ENCODE peak calls at places on chromosomes 11 and 22, in four cellular contexts. W is K562, J is GM12878, U is HepG2. O is an unnamed sample.
A peak's percentile ranks its signal among the peaks of the same experiment; 100 is the strongest.

GRCh38 chr11:19428206-19429001 is 187.7 kb upstream of the E2F8 start:
- DNase-seq in W (no peak), J (no peak), U (no peak), O (peak; percentile 35)

GRCh38 chr11:73143126-73143838 is 1.2 kb upstream of the FCHSD2 start:
- DNase-seq in W (peak; percentile 52), J (no peak), U (peak; percentile 67), O (no peak)

GRCh38 chr11:22192289-22192641 is 620 bp upstream of the ANO5 start:
- DNase-seq in W (peak; percentile 21), J (no peak), U (peak; percentile 12), O (peak; percentile 84)

GRCh38 chr11:128757886-128758612 is 64.2 kb downstream of the FLI1 start:
- DNase-seq in W (no peak), J (peak; percentile 84), U (no peak), O (no peak)

GRCh38 chr11:80503990-80504389 is 1063.2 kb upstream of the TENM4 start:
- DNase-seq in W (no peak), J (no peak), U (no peak), O (no peak)

GRCh38 chr22:46175631-46176030 is 25.3 kb downstream of the PPARA start:
- DNase-seq in W (no peak), J (no peak), U (no peak), O (no peak)

GRCh38 chr11:8596504-8597046 is 2.5 kb upstream of the STK33 start:
- DNase-seq in W (no peak), J (no peak), U (no peak), O (no peak)

GRCh38 chr11:61004037-61004641 is 32.7 kb downstream of the CD6 start:
- DNase-seq in W (no peak), J (no peak), U (no peak), O (no peak)

GRCh38 chr11:58629857-58630256 is 7.4 kb downstream of the CNTF start:
- DNase-seq in W (peak; percentile 22), J (no peak), U (peak; percentile 60), O (peak; percentile 86)

GRCh38 chr11:130560000-130560852 is 111.8 kb downstream of the ADAMTS15 start:
- DNase-seq in W (no peak), J (no peak), U (no peak), O (no peak)

GRCh38 chr11:67054851-67055523 is 1.7 kb upstream of the RHOD start:
- DNase-seq in W (peak; percentile 86), J (no peak), U (peak; percentile 94), O (no peak)

GRCh38 chr22:38088723-38089473 is 4.9 kb upstream of the SLC16A8 start:
- DNase-seq in W (peak; percentile 49), J (no peak), U (no peak), O (peak; percentile 54)

GRCh38 chr11:63766501-63767270 is 1.9 kb downstream of the ZFTA start:
- DNase-seq in W (peak; percentile 36), J (no peak), U (peak; percentile 47), O (no peak)

GRCh38 chr11:859394-860131 is 16.9 kb downstream of the TSPAN4 start:
- DNase-seq in W (peak; percentile 55), J (no peak), U (no peak), O (no peak)

GRCh38 chr22:46293591-46294260 is 2.9 kb upstream of the GTSE1 start:
- DNase-seq in W (no peak), J (no peak), U (no peak), O (no peak)

GRCh38 chr11:64594159-64594939 is 3.3 kb downstream of the SLC22A12 start:
- DNase-seq in W (no peak), J (no peak), U (no peak), O (no peak)

GRCh38 chr11:17395978-17396377 is 7.5 kb upstream of the KCNJ11 start:
- DNase-seq in W (no peak), J (no peak), U (no peak), O (no peak)

GRCh38 chr11:63699906-63700305 is 18.6 kb downstream of the RTN3 start:
- DNase-seq in W (no peak), J (no peak), U (no peak), O (no peak)

GRCh38 chr22:23670378-23671295 is 20.2 kb upstream of the RGL4 start:
- DNase-seq in W (no peak), J (no peak), U (no peak), O (no peak)

GRCh38 chr22:44199866-44200265 is 19.1 kb downstream of the PARVG start:
- DNase-seq in W (no peak), J (no peak), U (no peak), O (no peak)

GRCh38 chr22:47192651-47193437 is 430.4 kb downstream of the TBC1D22A start:
- DNase-seq in W (peak; percentile 77), J (no peak), U (no peak), O (no peak)

GRCh38 chr22:31496735-31497146 is 405 bp downstream of the SFI1 start:
- DNase-seq in W (no peak), J (no peak), U (no peak), O (no peak)

GRCh38 chr11:119691020-119691666 is 37.9 kb downstream of the NECTIN1 start:
- DNase-seq in W (peak; percentile 44), J (no peak), U (no peak), O (no peak)
- TF ChIP-seq JUNB in W (no peak), J (no peak), U (no peak), O (no peak)

GRCh38 chr22:21643533-21644357 is 1.6 kb downstream of the SDF2L1 start:
- DNase-seq in W (peak; percentile 86), J (no peak), U (no peak), O (no peak)
- H3K4me3 ChIP-seq in W (peak overlapping the region; percentile 59), J (peak overlapping the region; percentile 97), U (peak overlapping the region; percentile 66), O (peak overlapping the region; percentile 90)

GRCh38 chr11:47271961-47272661 is 2.2 kb downstream of the MADD start:
- DNase-seq in W (no peak), J (no peak), U (no peak), O (peak; percentile 29)
- TF ChIP-seq CREB1 in W (no peak), J (no peak), U (no peak), O (no peak)

DNA sequence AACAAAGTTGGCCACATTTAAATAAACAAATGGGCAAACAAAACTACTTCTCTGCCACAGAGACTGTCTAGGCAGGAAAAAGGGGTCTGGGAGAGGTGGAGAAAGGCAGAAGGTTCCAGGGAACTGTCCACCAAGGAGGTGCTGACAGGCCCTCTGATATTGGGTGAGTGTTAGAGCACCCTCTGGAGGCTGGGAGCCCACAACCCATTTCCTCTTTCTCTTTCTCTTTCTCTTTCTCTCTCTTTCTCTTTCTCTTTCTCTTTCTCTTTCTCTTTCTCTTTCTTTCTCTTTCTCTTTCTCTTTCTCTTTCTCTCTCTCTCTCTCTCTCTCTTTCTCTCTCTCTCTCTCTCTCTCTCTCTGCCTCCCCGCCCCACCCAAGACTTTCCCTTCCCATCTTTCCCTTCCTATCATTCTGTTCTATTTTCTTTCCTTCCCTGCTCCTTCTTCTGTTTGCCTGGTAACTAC is 912.8 kb downstream of the DLG2 start:
- DNase-seq in W (peak; percentile 16), J (no peak), U (peak; percentile 58), O (peak; percentile 91)
- TF ChIP-seq JUNB in W (no peak), J (no peak), U (no peak), O (no peak)

GRCh38 chr11:2134022-2135010 is 4.9 kb downstream of the IGF2 start:
- DNase-seq in W (no peak), J (no peak), U (no peak), O (no peak)

GRCh38 chr11:2135648-2136201 is 3.5 kb downstream of the IGF2 start:
- DNase-seq in W (no peak), J (no peak), U (no peak), O (no peak)

GRCh38 chr11:2133481-2134021 is 5.6 kb downstream of the IGF2 start:
- DNase-seq in W (no peak), J (no peak), U (no peak), O (no peak)

GRCh38 chr11:2136209-2136951 is 2.8 kb downstream of the IGF2 start:
- DNase-seq in W (no peak), J (no peak), U (no peak), O (peak; percentile 64)

DNA sequence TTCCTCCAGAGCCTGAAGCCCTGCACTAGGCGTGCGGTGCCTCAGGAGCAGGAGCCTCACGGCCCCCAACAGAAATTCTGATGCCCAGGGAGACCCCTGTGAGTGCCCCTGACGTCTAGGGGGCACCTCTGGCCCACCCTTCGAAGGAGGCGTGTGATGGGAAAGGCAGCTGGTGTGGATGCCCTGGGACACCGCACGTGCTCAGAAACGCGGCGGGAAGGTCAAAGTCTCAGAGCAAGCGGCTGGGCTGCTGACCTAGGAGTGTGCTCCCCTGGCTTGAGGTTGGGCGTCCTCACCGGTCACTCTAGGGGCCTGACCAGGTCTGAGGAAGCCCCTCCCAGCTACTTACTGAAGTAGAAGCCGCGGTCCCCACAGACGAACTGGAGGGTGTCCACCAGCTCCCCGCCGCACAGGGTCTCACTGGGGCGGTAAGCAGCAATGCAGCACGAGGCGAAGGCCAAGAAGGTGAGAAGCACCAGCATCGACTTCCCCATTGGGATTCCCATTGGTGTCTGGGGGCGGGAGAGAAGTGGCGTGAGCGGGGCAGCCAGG is 4.1 kb downstream of the IGF2 start:
- DNase-seq in W (no peak), J (no peak), U (no peak), O (no peak)
- H3K4me3 ChIP-seq in W (no peak overlapping the region), J (no peak overlapping the region), U (no peak overlapping the region), O (no peak overlapping the region)